ENCODE peak calls at places on chromosome 2, in ten cellular contexts. One of them, this sample, is unnamed.
A peak's percentile ranks its signal among the peaks of the same experiment; 100 is the strongest.

GRCh38 chr2:151577116-151577515 is 157.2 kb downstream of the NEB start:
- DNase-seq in endodermal cell: no peak
- DNase-seq in psoas muscle: no peak
- DNase-seq in uterus: no peak
- DNase-seq in IMR-90: no peak
- DNase-seq in neural progenitor cell: no peak
- DNase-seq in MM.1S: no peak
- DNase-seq in CD4-positive, CD25-positive, alpha-beta regulatory T cell: no peak
- DNase-seq in heart left ventricle: no peak
- DNase-seq in transverse colon: no peak
- DNase-seq in this sample: no peak

GRCh38 chr2:26696352-26696816 is 3.9 kb downstream of the KCNK3 start:
- DNase-seq in neural progenitor cell: no peak
- DNase-seq in endodermal cell: peak; percentile 72
- DNase-seq in MM.1S: no peak
- DNase-seq in transverse colon: no peak
- DNase-seq in CD4-positive, CD25-positive, alpha-beta regulatory T cell: no peak
- DNase-seq in IMR-90: peak; percentile 94
- DNase-seq in psoas muscle: no peak
- DNase-seq in heart left ventricle: no peak
- DNase-seq in uterus: no peak
- DNase-seq in this sample: no peak

GRCh38 chr2:69188174-69188900 is 175.4 kb downstream of the ANTXR1 start:
- DNase-seq in neural progenitor cell: no peak
- DNase-seq in psoas muscle: no peak
- DNase-seq in heart left ventricle: no peak
- DNase-seq in MM.1S: no peak
- DNase-seq in uterus: no peak
- DNase-seq in IMR-90: no peak
- DNase-seq in endodermal cell: no peak
- DNase-seq in transverse colon: no peak
- DNase-seq in CD4-positive, CD25-positive, alpha-beta regulatory T cell: no peak
- DNase-seq in this sample: no peak

GRCh38 chr2:126999342-126999741 is 100.7 kb downstream of the TEX51 start:
- DNase-seq in CD4-positive, CD25-positive, alpha-beta regulatory T cell: no peak
- DNase-seq in uterus: no peak
- DNase-seq in transverse colon: no peak
- DNase-seq in MM.1S: no peak
- DNase-seq in IMR-90: no peak
- DNase-seq in heart left ventricle: no peak
- DNase-seq in psoas muscle: no peak
- DNase-seq in endodermal cell: no peak
- DNase-seq in neural progenitor cell: no peak
- DNase-seq in this sample: no peak

GRCh38 chr2:162343492-162343823 is 474 bp upstream of the GCA start:
- DNase-seq in heart left ventricle: no peak
- DNase-seq in uterus: no peak
- DNase-seq in CD4-positive, CD25-positive, alpha-beta regulatory T cell: no peak
- DNase-seq in IMR-90: no peak
- DNase-seq in neural progenitor cell: no peak
- DNase-seq in transverse colon: no peak
- DNase-seq in endodermal cell: no peak
- DNase-seq in psoas muscle: no peak
- DNase-seq in MM.1S: no peak
- DNase-seq in this sample: no peak

GRCh38 chr2:68251855-68252406 is 401 bp downstream of the PPP3R1 start:
- DNase-seq in endodermal cell: peak; percentile 77
- DNase-seq in psoas muscle: peak; percentile 73
- DNase-seq in uterus: no peak
- DNase-seq in CD4-positive, CD25-positive, alpha-beta regulatory T cell: peak; percentile 45
- DNase-seq in MM.1S: peak; percentile 21
- DNase-seq in heart left ventricle: peak; percentile 74
- DNase-seq in transverse colon: peak; percentile 29
- DNase-seq in neural progenitor cell: peak; percentile 72
- DNase-seq in IMR-90: no peak
- DNase-seq in this sample: peak; percentile 31

GRCh38 chr2:172912245-172912644 is 163.4 kb upstream of the MAP3K20 start:
- DNase-seq in transverse colon: no peak
- DNase-seq in MM.1S: no peak
- DNase-seq in psoas muscle: no peak
- DNase-seq in heart left ventricle: no peak
- DNase-seq in neural progenitor cell: no peak
- DNase-seq in endodermal cell: no peak
- DNase-seq in CD4-positive, CD25-positive, alpha-beta regulatory T cell: no peak
- DNase-seq in uterus: no peak
- DNase-seq in IMR-90: no peak
- DNase-seq in this sample: no peak

GRCh38 chr2:201235865-201236811 is 24.2 kb upstream of the CASP8 start:
- DNase-seq in neural progenitor cell: peak; percentile 77
- DNase-seq in endodermal cell: peak; percentile 80
- DNase-seq in uterus: peak; percentile 44
- DNase-seq in psoas muscle: peak; percentile 58
- DNase-seq in MM.1S: peak; percentile 80
- DNase-seq in transverse colon: peak; percentile 37
- DNase-seq in IMR-90: peak; percentile 78
- DNase-seq in heart left ventricle: peak; percentile 67
- DNase-seq in CD4-positive, CD25-positive, alpha-beta regulatory T cell: peak; percentile 75
- DNase-seq in this sample: no peak

GRCh38 chr2:46717733-46718121 is 197.9 kb downstream of the MCFD2 start:
- DNase-seq in heart left ventricle: no peak
- DNase-seq in IMR-90: peak; percentile 44
- DNase-seq in uterus: no peak
- DNase-seq in transverse colon: no peak
- DNase-seq in endodermal cell: no peak
- DNase-seq in psoas muscle: no peak
- DNase-seq in CD4-positive, CD25-positive, alpha-beta regulatory T cell: no peak
- DNase-seq in neural progenitor cell: peak; percentile 25
- DNase-seq in MM.1S: no peak
- DNase-seq in this sample: no peak

GRCh38 chr2:233929352-233929843 is 12.2 kb downstream of the TRPM8 start:
- DNase-seq in transverse colon: peak; percentile 20
- DNase-seq in CD4-positive, CD25-positive, alpha-beta regulatory T cell: no peak
- DNase-seq in neural progenitor cell: no peak
- DNase-seq in heart left ventricle: no peak
- DNase-seq in IMR-90: no peak
- DNase-seq in endodermal cell: peak; percentile 62
- DNase-seq in MM.1S: no peak
- DNase-seq in uterus: no peak
- DNase-seq in psoas muscle: no peak
- DNase-seq in this sample: no peak

GRCh38 chr2:165950438-165950837 is 3.1 kb downstream of the TTC21B start:
- DNase-seq in MM.1S: no peak
- DNase-seq in CD4-positive, CD25-positive, alpha-beta regulatory T cell: no peak
- DNase-seq in heart left ventricle: no peak
- DNase-seq in transverse colon: no peak
- DNase-seq in neural progenitor cell: no peak
- DNase-seq in psoas muscle: no peak
- DNase-seq in IMR-90: no peak
- DNase-seq in endodermal cell: no peak
- DNase-seq in uterus: no peak
- DNase-seq in this sample: no peak
- H3K4me1 ChIP-seq in MM.1S: peaks cover 13% of the 10 kb centered on the region
- H3K4me1 ChIP-seq in CD4-positive, CD25-positive, alpha-beta regulatory T cell: peaks cover 22% of the 10 kb centered on the region
- H3K4me1 ChIP-seq in heart left ventricle: peaks cover 18% of the 10 kb centered on the region
- H3K4me1 ChIP-seq in transverse colon: peaks cover 14% of the 10 kb centered on the region
- H3K4me1 ChIP-seq in neural progenitor cell: peaks cover 20% of the 10 kb centered on the region
- H3K4me1 ChIP-seq in psoas muscle: peaks cover 24% of the 10 kb centered on the region
- H3K4me1 ChIP-seq in IMR-90: no peaks in the 10 kb centered on the region
- H3K4me1 ChIP-seq in endodermal cell: no peaks in the 10 kb centered on the region
- H3K4me1 ChIP-seq in uterus: no peaks in the 10 kb centered on the region
- H3K4me1 ChIP-seq in this sample: peaks cover 31% of the 10 kb centered on the region

GRCh38 chr2:191078165-191078867 is 64.3 kb upstream of the STAT1 start:
- DNase-seq in transverse colon: no peak
- DNase-seq in uterus: no peak
- DNase-seq in CD4-positive, CD25-positive, alpha-beta regulatory T cell: no peak
- DNase-seq in IMR-90: no peak
- DNase-seq in endodermal cell: no peak
- DNase-seq in MM.1S: no peak
- DNase-seq in heart left ventricle: no peak
- DNase-seq in neural progenitor cell: no peak
- DNase-seq in psoas muscle: no peak
- DNase-seq in this sample: no peak
- H3K4me3 ChIP-seq in transverse colon: no peak overlapping the region
- H3K4me3 ChIP-seq in uterus: no peak overlapping the region
- H3K4me3 ChIP-seq in CD4-positive, CD25-positive, alpha-beta regulatory T cell: no peak overlapping the region
- H3K4me3 ChIP-seq in IMR-90: no peak overlapping the region
- H3K4me3 ChIP-seq in endodermal cell: no peak overlapping the region
- H3K4me3 ChIP-seq in MM.1S: no peak overlapping the region
- H3K4me3 ChIP-seq in heart left ventricle: no peak overlapping the region
- H3K4me3 ChIP-seq in neural progenitor cell: no peak overlapping the region
- H3K4me3 ChIP-seq in psoas muscle: no peak overlapping the region
- H3K4me3 ChIP-seq in this sample: no peak overlapping the region

GRCh38 chr2:18830962-18831361 is 241.6 kb upstream of the NT5C1B start:
- DNase-seq in transverse colon: no peak
- DNase-seq in CD4-positive, CD25-positive, alpha-beta regulatory T cell: no peak
- DNase-seq in heart left ventricle: no peak
- DNase-seq in MM.1S: no peak
- DNase-seq in IMR-90: no peak
- DNase-seq in psoas muscle: no peak
- DNase-seq in endodermal cell: no peak
- DNase-seq in neural progenitor cell: no peak
- DNase-seq in uterus: no peak
- DNase-seq in this sample: no peak

GRCh38 chr2:18829976-18830375 is 240.6 kb upstream of the NT5C1B start:
- DNase-seq in heart left ventricle: no peak
- DNase-seq in CD4-positive, CD25-positive, alpha-beta regulatory T cell: no peak
- DNase-seq in neural progenitor cell: no peak
- DNase-seq in psoas muscle: no peak
- DNase-seq in IMR-90: no peak
- DNase-seq in endodermal cell: no peak
- DNase-seq in MM.1S: no peak
- DNase-seq in uterus: no peak
- DNase-seq in transverse colon: no peak
- DNase-seq in this sample: no peak

GRCh38 chr2:18833941-18834340 is 244.6 kb upstream of the NT5C1B start:
- DNase-seq in endodermal cell: no peak
- DNase-seq in psoas muscle: no peak
- DNase-seq in uterus: no peak
- DNase-seq in CD4-positive, CD25-positive, alpha-beta regulatory T cell: no peak
- DNase-seq in MM.1S: no peak
- DNase-seq in neural progenitor cell: no peak
- DNase-seq in heart left ventricle: no peak
- DNase-seq in transverse colon: no peak
- DNase-seq in IMR-90: no peak
- DNase-seq in this sample: no peak

GRCh38 chr2:18834341-18834740 is 245.0 kb upstream of the NT5C1B start:
- DNase-seq in transverse colon: no peak
- DNase-seq in MM.1S: no peak
- DNase-seq in CD4-positive, CD25-positive, alpha-beta regulatory T cell: no peak
- DNase-seq in neural progenitor cell: no peak
- DNase-seq in uterus: no peak
- DNase-seq in endodermal cell: no peak
- DNase-seq in psoas muscle: no peak
- DNase-seq in heart left ventricle: no peak
- DNase-seq in IMR-90: peak; percentile 58
- DNase-seq in this sample: no peak

GRCh38 chr2:18831916-18832510 is 242.6 kb upstream of the NT5C1B start:
- DNase-seq in transverse colon: no peak
- DNase-seq in endodermal cell: peak; percentile 47
- DNase-seq in uterus: no peak
- DNase-seq in heart left ventricle: no peak
- DNase-seq in MM.1S: no peak
- DNase-seq in IMR-90: peak; percentile 25
- DNase-seq in psoas muscle: no peak
- DNase-seq in neural progenitor cell: no peak
- DNase-seq in CD4-positive, CD25-positive, alpha-beta regulatory T cell: no peak
- DNase-seq in this sample: no peak
- H3K27ac ChIP-seq in transverse colon: no peak overlapping the region
- H3K27ac ChIP-seq in endodermal cell: no peak overlapping the region
- H3K27ac ChIP-seq in uterus: no peak overlapping the region
- H3K27ac ChIP-seq in heart left ventricle: no peak overlapping the region
- H3K27ac ChIP-seq in MM.1S: no peak overlapping the region
- H3K27ac ChIP-seq in IMR-90: no peak overlapping the region
- H3K27ac ChIP-seq in psoas muscle: no peak overlapping the region
- H3K27ac ChIP-seq in neural progenitor cell: no peak overlapping the region
- H3K27ac ChIP-seq in CD4-positive, CD25-positive, alpha-beta regulatory T cell: no peak overlapping the region
- H3K27ac ChIP-seq in this sample: no peak overlapping the region

GRCh38 chr2:96869281-96869823 is 528 bp downstream of the SEMA4C start:
- DNase-seq in IMR-90: peak; percentile 74
- DNase-seq in neural progenitor cell: peak; percentile 79
- DNase-seq in uterus: peak; percentile 91
- DNase-seq in CD4-positive, CD25-positive, alpha-beta regulatory T cell: no peak
- DNase-seq in transverse colon: peak; percentile 72
- DNase-seq in heart left ventricle: peak; percentile 89
- DNase-seq in psoas muscle: peak; percentile 87
- DNase-seq in MM.1S: no peak
- DNase-seq in endodermal cell: peak; percentile 83
- DNase-seq in this sample: no peak

GRCh38 chr2:96868555-96869280 is 1.2 kb downstream of the SEMA4C start:
- DNase-seq in uterus: peak; percentile 87
- DNase-seq in transverse colon: peak; percentile 85
- DNase-seq in endodermal cell: peak; percentile 93
- DNase-seq in psoas muscle: peak; percentile 94
- DNase-seq in IMR-90: peak; percentile 91
- DNase-seq in heart left ventricle: peak; percentile 94
- DNase-seq in CD4-positive, CD25-positive, alpha-beta regulatory T cell: peak; percentile 43
- DNase-seq in MM.1S: peak; percentile 46
- DNase-seq in neural progenitor cell: peak; percentile 89
- DNase-seq in this sample: peak; percentile 79

GRCh38 chr2:96870631-96871255 is 863 bp upstream of the SEMA4C start:
- DNase-seq in psoas muscle: no peak
- DNase-seq in endodermal cell: no peak
- DNase-seq in transverse colon: peak; percentile 73
- DNase-seq in CD4-positive, CD25-positive, alpha-beta regulatory T cell: peak; percentile 64
- DNase-seq in IMR-90: no peak
- DNase-seq in uterus: peak; percentile 61
- DNase-seq in MM.1S: no peak
- DNase-seq in neural progenitor cell: no peak
- DNase-seq in heart left ventricle: peak; percentile 68
- DNase-seq in this sample: peak; percentile 56

GRCh38 chr2:96867756-96868554 is 1.9 kb downstream of the SEMA4C start:
- DNase-seq in CD4-positive, CD25-positive, alpha-beta regulatory T cell: no peak
- DNase-seq in psoas muscle: no peak
- DNase-seq in heart left ventricle: peak; percentile 58
- DNase-seq in IMR-90: no peak
- DNase-seq in MM.1S: no peak
- DNase-seq in neural progenitor cell: no peak
- DNase-seq in transverse colon: no peak
- DNase-seq in endodermal cell: peak; percentile 63
- DNase-seq in uterus: no peak
- DNase-seq in this sample: no peak

DNA sequence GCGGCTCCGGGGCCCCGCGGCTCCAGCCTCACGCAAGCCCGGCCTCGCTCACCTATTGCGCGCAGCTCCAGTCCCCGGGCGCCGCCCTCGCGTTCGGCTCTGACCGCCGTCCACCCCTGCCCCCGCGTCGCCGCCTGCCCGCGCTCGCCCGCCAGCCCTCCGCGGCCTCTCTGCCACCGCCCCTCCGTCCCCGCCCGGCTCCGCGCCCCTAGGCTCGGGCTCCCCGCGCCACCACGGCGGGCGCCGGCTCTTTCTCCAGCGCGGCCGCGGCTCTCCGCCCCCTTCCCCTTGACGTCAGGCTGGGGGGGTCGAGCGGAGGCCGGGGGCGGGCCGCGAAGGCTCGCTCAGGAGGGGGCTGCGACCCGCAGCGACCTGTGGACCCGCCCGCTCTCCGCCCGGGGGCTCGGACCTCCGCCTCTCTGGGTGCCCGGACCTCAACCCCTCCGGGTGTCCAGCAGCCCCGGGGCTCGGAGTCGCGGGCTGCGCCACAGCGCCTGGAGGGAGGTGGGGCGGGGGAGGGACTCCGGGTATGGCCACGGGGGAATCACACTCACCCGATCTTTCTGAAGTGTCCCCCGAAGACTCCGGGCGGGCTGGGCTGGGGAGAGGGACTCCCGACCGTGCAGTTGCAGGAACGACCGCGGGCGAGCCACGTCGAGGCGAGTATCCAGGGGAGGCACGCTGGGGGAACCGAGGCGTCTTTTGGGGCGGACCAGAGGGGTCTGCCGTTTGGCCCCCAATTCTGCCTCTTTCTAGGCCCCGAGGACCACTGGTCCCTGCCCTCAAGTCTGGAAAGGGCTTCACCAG is at the start of gene SEMA4C:
- DNase-seq in IMR-90: no peak
- DNase-seq in transverse colon: peak; percentile 64
- DNase-seq in MM.1S: no peak
- DNase-seq in psoas muscle: peak; percentile 76
- DNase-seq in neural progenitor cell: peak; percentile 80
- DNase-seq in endodermal cell: peak; percentile 84
- DNase-seq in heart left ventricle: peak; percentile 86
- DNase-seq in CD4-positive, CD25-positive, alpha-beta regulatory T cell: peak; percentile 67
- DNase-seq in uterus: peak; percentile 76
- DNase-seq in this sample: peak; percentile 76
- H3K4me1 ChIP-seq in IMR-90: peaks cover 7% of the 10 kb centered on the region
- H3K4me1 ChIP-seq in transverse colon: peaks cover 35% of the 10 kb centered on the region
- H3K4me1 ChIP-seq in MM.1S: no peaks in the 10 kb centered on the region
- H3K4me1 ChIP-seq in psoas muscle: peaks cover 26% of the 10 kb centered on the region
- H3K4me1 ChIP-seq in neural progenitor cell: peaks cover 21% of the 10 kb centered on the region
- H3K4me1 ChIP-seq in endodermal cell: peaks cover 18% of the 10 kb centered on the region
- H3K4me1 ChIP-seq in heart left ventricle: peaks cover 81% of the 10 kb centered on the region
- H3K4me1 ChIP-seq in CD4-positive, CD25-positive, alpha-beta regulatory T cell: peaks cover 38% of the 10 kb centered on the region
- H3K4me1 ChIP-seq in uterus: peaks cover 25% of the 10 kb centered on the region
- H3K4me1 ChIP-seq in this sample: peaks cover 40% of the 10 kb centered on the region